ENCODE peak calls at places on chromosome 11, in eight cellular contexts. P is A549; V is cerebellar cortex; Z is mucosa of descending colon; N is stimulated activated CD8-positive, alpha-beta memory T cell treated with anti-CD3 and anti-CD28 coated beads, Interleukin-15, amount 100 ng/mL, for 24 hours; X is OCI-LY7; K is anterior cingulate cortex; Q is mucosa of gallbladder. F is an unnamed sample.
A peak's percentile ranks its signal among the peaks of the same experiment; 100 is the strongest.

GRCh38 chr11:96257972-96258951 is 84.7 kb downstream of the MAML2 start:
- DNase-seq in K (no peak), Q (no peak), Z (no peak), N (no peak), P (no peak), V (no peak), X (peak; percentile 81), F (no peak)

GRCh38 chr11:134445601-134446325 is 33.7 kb upstream of the B3GAT1 start:
- DNase-seq in V (no peak), N (no peak), P (no peak), Q (no peak), K (no peak), X (no peak), Z (no peak), F (no peak)

GRCh38 chr11:86206296-86206695 is 38.3 kb upstream of the EED start:
- DNase-seq in N (no peak), P (no peak), K (no peak), V (no peak), X (no peak), Q (no peak), Z (no peak), F (no peak)

GRCh38 chr11:844693-845644 is 2.3 kb downstream of the TSPAN4 start:
- DNase-seq in K (peak; percentile 47), P (peak; percentile 92), Q (peak; percentile 80), V (peak; percentile 88), N (no peak), X (peak; percentile 32), Z (peak; percentile 86), F (peak; percentile 76)

GRCh38 chr11:2376751-2377451 is at the start of gene CD81:
- DNase-seq in N (peak; percentile 69), Z (peak; percentile 79), K (peak; percentile 64), P (peak; percentile 41), X (peak; percentile 63), Q (no peak), V (peak; percentile 40), F (peak; percentile 75)

GRCh38 chr11:20360650-20361049 is 2.9 kb upstream of the HTATIP2 start:
- DNase-seq in P (peak; percentile 24), X (peak; percentile 19), Q (peak; percentile 26), V (no peak), N (no peak), Z (no peak), K (no peak), F (no peak)

GRCh38 chr11:109857637-109858036 is 235.6 kb upstream of the ZC3H12C start:
- DNase-seq in P (no peak), N (no peak), K (no peak), Q (no peak), Z (no peak), V (no peak), X (no peak), F (no peak)

GRCh38 chr11:2275334-2276279 is 5.2 kb upstream of the ASCL2 start:
- DNase-seq in N (no peak), Z (peak; percentile 35), K (no peak), Q (peak; percentile 7), P (no peak), V (no peak), X (no peak), F (no peak)

GRCh38 chr11:133957926-133958325 is 1.2 kb upstream of the IGSF9B start:
- DNase-seq in K (no peak), Q (no peak), P (no peak), X (no peak), V (no peak), N (no peak), Z (peak; percentile 20), F (no peak)

F was measured in mesothelial cell of epicardium.